ENCODE peak calls at places on chromosomes 13 and 19, in six cellular contexts. R, M, Y, U, Q and G are unnamed samples. For H3K9me3, the result is how much of the 10 kb centered on the place peaks cover.

GRCh38 chr19:45558399-45558878 is 26.2 kb downstream of the OPA3 start:
- DNase-seq in R (no peak), Y (peak), Q (peak), U (peak), M (peak), G (peak)

GRCh38 chr19:1510442-1510806 is 2.4 kb downstream of the ADAMTSL5 start:
- DNase-seq in R (no peak), Y (no peak), Q (no peak), U (no peak), M (no peak), G (no peak)

GRCh38 chr13:59948686-59949085 is 215.0 kb downstream of the DIAPH3 start:
- DNase-seq in R (no peak), Y (no peak), M (no peak), Q (no peak), U (no peak), G (no peak)

GRCh38 chr19:48591021-48591420 is 15.5 kb upstream of the SPACA4 start:
- DNase-seq in Y (no peak), Q (peak), M (no peak), R (no peak), U (no peak), G (peak)

GRCh38 chr13:42259515-42259914 is 12.4 kb upstream of the AKAP11 start:
- DNase-seq in U (no peak), Y (no peak), R (no peak), M (no peak), Q (no peak), G (no peak)

GRCh38 chr19:51784922-51785690 is 9.9 kb upstream of the FPR3 start:
- DNase-seq in M (no peak), Y (no peak), R (no peak), U (no peak), Q (no peak), G (peak)

GRCh38 chr19:29530549-29531457 is 5.0 kb downstream of the VSTM2B start:
- DNase-seq in U (no peak), R (no peak), Q (no peak), M (no peak), Y (no peak), G (no peak)

GRCh38 chr13:94548382-94549240 is 47.3 kb downstream of the TGDS start:
- DNase-seq in Q (peak), Y (no peak), R (peak), M (peak), U (peak), G (no peak)

GRCh38 chr13:113968463-113969310 is 5.2 kb downstream of the C13orf46 start:
- DNase-seq in Y (no peak), R (no peak), Q (no peak), M (no peak), U (no peak), G (no peak)

GRCh38 chr19:50729894-50730293 is 6.7 kb downstream of the CLEC11A start:
- DNase-seq in M (no peak), U (no peak), Y (no peak), Q (no peak), R (no peak), G (no peak)

GRCh38 chr19:40718774-40719391 is 2.0 kb downstream of the ITPKC start:
- DNase-seq in U (peak), M (peak), R (no peak), Y (no peak), Q (peak), G (peak)

GRCh38 chr13:75761373-75761772 is 125.2 kb downstream of the LMO7 start:
- DNase-seq in M (no peak), Y (no peak), U (no peak), Q (no peak), R (no peak), G (no peak)

GRCh38 chr13:113304121-113304520 is 7.1 kb downstream of the LAMP1 start:
- DNase-seq in U (no peak), Q (no peak), R (no peak), Y (no peak), M (no peak), G (no peak)

GRCh38 chr13:69912576-69913074 is 195.0 kb upstream of the ATXN8OS start:
- DNase-seq in R (no peak), M (no peak), U (no peak), Y (no peak), Q (no peak), G (no peak)

GRCh38 chr19:47479701-47480503 is 4.1 kb downstream of the KPTN start:
- DNase-seq in M (peak), R (peak), Y (no peak), Q (peak), U (no peak), G (no peak)

GRCh38 chr13:63010072-63010658 is 1594.5 kb upstream of the PCDH20 start:
- DNase-seq in R (no peak), U (no peak), M (no peak), Y (no peak), Q (no peak), G (no peak)

GRCh38 chr19:38877781-38878574 is at the start of gene RINL:
- DNase-seq in M (peak), R (no peak), U (no peak), Y (no peak), Q (no peak), G (no peak)

GRCh38 chr13:23718916-23719470 is 148.8 kb downstream of the TNFRSF19 start:
- DNase-seq in M (no peak), Y (no peak), R (no peak), Q (no peak), U (peak), G (no peak)

GRCh38 chr13:107866007-107866665 is 349.2 kb downstream of the LIG4 start:
- DNase-seq in R (no peak), U (peak), Y (peak), Q (peak), M (peak), G (no peak)

GRCh38 chr13:30481241-30481760 is 15.6 kb upstream of the HMGB1 start:
- DNase-seq in U (no peak), Q (no peak), R (no peak), Y (no peak), M (no peak), G (peak)

GRCh38 chr13:78410164-78410563 is 193.2 kb downstream of the POU4F1 start:
- DNase-seq in Q (no peak), U (no peak), R (no peak), M (no peak), Y (no peak), G (no peak)

GRCh38 chr13:66723606-66724005 is 506.5 kb downstream of the PCDH9 start:
- DNase-seq in Y (no peak), M (no peak), U (no peak), Q (no peak), R (no peak), G (no peak)

GRCh38 chr13:67299072-67299635 is 69.0 kb upstream of the PCDH9 start:
- DNase-seq in R (no peak), U (peak), M (no peak), Y (no peak), Q (peak), G (no peak)

GRCh38 chr13:29993716-29994488 is 143.5 kb upstream of the UBL3 start:
- DNase-seq in R (no peak), Q (peak), M (no peak), Y (no peak), U (peak), G (peak)

GRCh38 chr13:43058318-43058674 is 34.9 kb downstream of the DNAJC15 start:
- DNase-seq in R (no peak), Y (no peak), M (peak), U (peak), Q (peak), G (peak)

GRCh38 chr19:7224205-7224833 is 69.9 kb downstream of the INSR start:
- DNase-seq in U (peak), Y (no peak), M (no peak), Q (no peak), R (no peak), G (no peak)

GRCh38 chr19:43532571-43532961 is 422 bp upstream of the ZNF575 start:
- DNase-seq in Y (no peak), U (no peak), Q (no peak), M (peak), R (no peak), G (no peak)

GRCh38 chr13:28530729-28531194 is 35.8 kb upstream of the FLT1 start:
- DNase-seq in M (peak), Q (peak), Y (no peak), U (no peak), R (no peak), G (no peak)

GRCh38 chr19:54620464-54620863 is 9.8 kb upstream of the LILRB1 start:
- DNase-seq in R (no peak), Q (no peak), Y (no peak), M (no peak), U (no peak), G (no peak)

GRCh38 chr19:38656171-38656981 is 8.9 kb downstream of the ACTN4 start:
- DNase-seq in Y (no peak), Q (peak), M (no peak), R (no peak), U (peak), G (no peak)

GRCh38 chr19:17302391-17303166 is 646 bp downstream of the ABHD8 start:
- DNase-seq in Q (no peak), Y (no peak), M (no peak), R (no peak), U (no peak), G (peak)

GRCh38 chr13:77583551-77583950 is 48.0 kb downstream of the SCEL start:
- DNase-seq in Y (no peak), M (no peak), R (no peak), Q (no peak), U (no peak), G (no peak)

GRCh38 chr19:15702590-15702930 is 25.3 kb upstream of the OR10H2 start:
- DNase-seq in U (no peak), Y (no peak), R (no peak), M (no peak), Q (no peak), G (peak)

GRCh38 chr19:7554990-7555864 is 19.7 kb downstream of the PNPLA6 start:
- DNase-seq in U (no peak), Y (no peak), R (peak), M (peak), Q (no peak), G (peak)

GRCh38 chr13:75395901-75396300 is 86.1 kb downstream of the TBC1D4 start:
- DNase-seq in M (no peak), Q (no peak), R (no peak), Y (no peak), U (no peak), G (no peak)

GRCh38 chr19:4388171-4389063 is 11.9 kb downstream of the SH3GL1 start:
- DNase-seq in M (no peak), R (no peak), U (no peak), Y (no peak), Q (no peak), G (peak)

GRCh38 chr19:48858984-48859710 is 9.3 kb downstream of the PLEKHA4 start:
- DNase-seq in R (no peak), M (peak), Y (no peak), U (no peak), Q (no peak), G (peak)

GRCh38 chr13:76293346-76293745 is 592.9 kb downstream of the KCTD12 start:
- DNase-seq in Y (no peak), U (peak), Q (peak), M (no peak), R (no peak), G (peak)

GRCh38 chr13:94344126-94344863 is 135.2 kb downstream of the DCT start:
- DNase-seq in M (no peak), Q (peak), Y (no peak), U (peak), R (peak), G (no peak)

DNA sequence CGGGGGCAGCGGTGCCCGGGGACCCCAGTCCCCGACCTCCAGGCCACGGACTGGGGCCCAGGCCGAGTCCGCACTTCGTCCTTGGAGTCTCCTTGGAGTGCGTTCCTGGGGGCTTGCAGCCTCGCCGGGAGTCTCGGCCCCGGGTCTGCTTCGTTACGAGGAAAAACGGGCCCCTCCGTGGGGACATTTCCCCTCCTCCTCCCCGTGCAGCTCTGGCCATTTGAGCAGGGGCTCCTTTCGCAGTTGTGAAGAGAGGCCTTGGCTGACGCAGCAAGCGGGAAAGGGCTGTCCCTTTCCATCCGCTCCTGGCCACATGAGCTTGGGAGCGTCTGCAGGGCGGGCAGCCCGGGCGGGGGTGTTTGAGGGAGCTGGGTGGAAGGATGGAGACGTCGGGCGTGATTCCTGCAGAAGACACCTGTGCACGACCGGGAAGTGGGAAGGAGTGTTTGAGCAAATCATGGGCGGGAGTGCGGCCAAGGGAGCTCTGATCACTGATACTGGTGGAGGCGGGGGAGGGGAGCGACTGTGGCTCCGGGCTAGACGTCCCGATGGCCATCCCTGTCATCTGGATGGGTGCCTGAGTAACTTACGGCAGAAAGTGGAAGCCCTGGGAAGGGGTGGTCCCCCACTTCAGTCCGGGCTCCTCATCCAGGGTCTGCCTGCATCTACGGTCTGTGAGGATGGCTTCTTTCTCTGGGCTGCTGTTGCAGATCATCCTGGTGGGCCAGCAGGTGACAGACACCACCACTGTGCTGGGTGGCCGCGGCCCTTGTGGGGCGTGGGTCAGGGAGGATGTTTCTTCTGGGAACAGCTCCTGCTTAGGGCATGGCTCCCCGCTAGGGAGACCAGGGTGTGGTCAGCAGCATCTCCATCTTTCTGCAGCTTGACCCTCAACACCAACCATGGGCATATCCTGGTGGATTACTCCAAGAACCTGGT is 736 bp downstream of the GPI start:
- DNase-seq in R (no peak), M (peak), Y (no peak), U (peak), Q (peak), G (peak)
- H3K23ac ChIP-seq in R (no peak), M (no peak), Y (peak), U (peak), Q (peak), G (no peak)

GRCh38 chr19:58166268-58166667 is 15.7 kb upstream of the ZNF329 start:
- DNase-seq in U (no peak), Q (no peak), Y (no peak), M (no peak), R (no peak), G (no peak)
- H3K9me3 ChIP-seq in U (half or more), Q (half or more), Y (under half), M (half or more), R (half or more), G (under half)

GRCh38 chr13:40535345-40535836 is 131.1 kb downstream of the FOXO1 start:
- DNase-seq in Y (no peak), Q (no peak), R (no peak), U (no peak), M (no peak), G (no peak)

GRCh38 chr13:40539954-40540706 is 126.3 kb downstream of the FOXO1 start:
- DNase-seq in M (peak), Q (peak), U (peak), Y (peak), R (peak), G (peak)

GRCh38 chr13:40537146-40537895 is 129.1 kb downstream of the FOXO1 start:
- DNase-seq in R (no peak), Q (no peak), Y (no peak), M (no peak), U (no peak), G (no peak)

GRCh38 chr13:40536443-40537113 is 129.9 kb downstream of the FOXO1 start:
- DNase-seq in Q (no peak), M (no peak), Y (no peak), R (no peak), U (no peak), G (peak)

DNA sequence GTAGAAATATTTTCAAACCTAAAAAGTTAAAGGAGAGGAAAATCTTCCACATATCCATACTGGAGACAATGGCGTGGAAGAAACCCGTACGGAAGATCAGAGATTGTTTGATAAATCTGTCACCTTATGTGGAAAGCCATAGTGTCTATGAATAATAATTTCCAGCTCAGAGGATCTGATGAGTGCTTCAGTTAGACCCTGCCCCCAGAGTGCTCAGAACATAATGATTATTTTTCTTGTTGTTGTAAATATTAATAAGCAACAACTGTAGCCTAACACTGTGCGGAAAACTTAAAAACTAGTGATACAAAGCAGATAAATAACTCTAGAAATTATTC is 125.8 kb downstream of the FOXO1 start:
- DNase-seq in U (no peak), Y (no peak), R (no peak), M (no peak), Q (no peak), G (no peak)
- H3K23ac ChIP-seq in U (no peak), Y (no peak), R (no peak), M (no peak), Q (no peak), G (no peak)

DNA sequence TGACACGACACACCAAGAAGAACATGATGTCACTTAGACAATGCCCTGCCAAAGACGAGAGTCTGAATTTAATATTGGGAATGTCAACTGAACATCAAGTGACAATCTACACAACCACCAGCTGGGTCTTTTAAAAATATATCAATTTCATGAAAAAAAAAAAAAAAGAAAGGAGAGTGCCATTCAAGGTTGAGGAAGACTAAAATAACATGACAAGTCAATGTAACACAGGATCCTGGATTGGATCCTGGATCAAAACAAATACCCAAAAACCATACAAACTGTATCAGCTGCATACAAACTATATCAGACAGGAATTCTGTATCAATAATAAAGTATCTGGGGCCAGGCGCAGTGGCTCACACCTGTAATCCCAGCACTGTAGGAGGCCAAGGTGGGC is 4.7 kb downstream of the ZNF329 start:
- DNase-seq in Q (no peak), Y (no peak), R (no peak), U (no peak), M (no peak), G (no peak)
- H3K9me3 ChIP-seq in Q (half or more), Y (under half), R (under half), U (half or more), M (under half), G (under half)

DNA sequence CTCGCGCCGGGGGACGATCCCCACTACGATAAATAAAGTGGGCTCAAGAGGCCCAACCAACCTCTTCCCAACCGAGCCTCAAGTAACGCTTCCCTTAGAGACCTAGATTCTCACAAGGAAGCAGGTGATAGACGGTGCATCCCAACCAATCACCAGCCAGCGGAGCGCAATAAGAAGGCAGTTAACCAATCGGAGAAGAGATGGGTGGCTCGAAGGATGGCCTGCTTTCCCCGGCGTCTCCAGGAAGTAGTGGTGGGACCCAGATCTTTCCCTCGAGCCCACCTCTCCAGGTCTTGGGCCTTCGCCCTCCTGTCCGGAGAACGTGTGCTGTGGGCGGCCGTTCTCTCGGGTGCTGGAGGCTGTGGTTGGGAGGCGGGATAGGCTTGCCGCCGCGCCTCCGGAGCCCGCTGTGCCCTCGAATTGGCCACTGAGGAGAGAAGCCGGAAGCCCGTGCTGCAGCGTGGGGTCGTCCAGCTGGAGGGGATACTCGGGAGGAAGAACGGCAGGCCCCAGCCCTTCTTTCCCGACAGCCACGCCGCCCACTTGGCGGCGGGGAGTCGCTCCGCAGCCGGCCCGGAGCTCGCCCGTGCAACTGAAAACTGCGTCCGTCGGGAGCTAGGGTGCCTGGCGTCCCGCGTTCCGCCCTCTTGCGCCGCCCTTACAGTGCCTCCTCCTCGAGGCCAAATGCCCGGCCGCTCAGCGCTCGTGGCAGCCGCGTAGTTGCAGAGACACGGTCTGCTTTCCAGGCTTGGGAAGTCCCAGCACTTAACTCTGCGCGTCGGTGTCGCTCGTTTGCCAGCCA is at the start of gene RNF6:
- DNase-seq in Y (peak), R (peak), Q (peak), M (peak), U (peak), G (peak)
- H3K23ac ChIP-seq in Y (peak), R (no peak), Q (peak), M (no peak), U (peak), G (no peak)

DNA sequence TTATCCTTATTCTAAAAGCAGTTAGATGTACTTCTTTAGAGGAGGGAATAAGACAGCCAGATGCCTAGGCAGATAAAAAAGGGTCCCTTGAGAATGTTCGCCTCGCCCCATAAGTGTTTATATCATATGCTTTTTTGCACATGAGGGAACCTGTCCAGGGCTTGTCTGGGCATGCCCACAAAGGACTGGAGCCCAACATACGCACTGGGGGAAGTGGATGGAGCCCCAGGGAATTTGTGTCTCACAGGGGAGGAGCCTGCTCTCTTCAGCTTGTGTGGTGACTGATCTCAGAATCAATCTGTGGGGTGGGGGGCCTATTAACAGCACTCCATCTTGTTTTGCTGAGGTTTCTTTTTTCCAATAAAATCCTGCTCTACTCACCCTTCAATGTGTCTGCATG is 22.6 kb downstream of the MED4 start:
- DNase-seq in U (no peak), R (no peak), M (no peak), Y (no peak), Q (no peak), G (no peak)
- H3K9me3 ChIP-seq in U (under half), R (half or more), M (half or more), Y (under half), Q (half or more), G (under half)